ENCODE peak calls at places on chromosomes 6 and 20, in five cellular contexts. One of them, this sample, is unnamed.

GRCh38 chr20:40305303-40305702 is 383.7 kb downstream of the MAFB start:
- DNase-seq in HFF-Myc: no peak
- DNase-seq in GM10248: no peak
- DNase-seq in CD4-positive, alpha-beta T cell: no peak
- DNase-seq in stomach: no peak
- DNase-seq in this sample: no peak

GRCh38 chr6:142913511-142914047 is 31.4 kb downstream of the HIVEP2 start:
- DNase-seq in HFF-Myc: no peak
- DNase-seq in GM10248: peak; percentile 77
- DNase-seq in CD4-positive, alpha-beta T cell: peak; percentile 54
- DNase-seq in stomach: no peak
- DNase-seq in this sample: peak; percentile 52

GRCh38 chr6:166433096-166433495 is 50.4 kb upstream of the MPC1 start:
- DNase-seq in HFF-Myc: no peak
- DNase-seq in GM10248: no peak
- DNase-seq in CD4-positive, alpha-beta T cell: no peak
- DNase-seq in stomach: peak; percentile 18
- DNase-seq in this sample: no peak

GRCh38 chr6:33490198-33490597 is 35.8 kb downstream of the ZBTB9 start:
- DNase-seq in HFF-Myc: no peak
- DNase-seq in GM10248: no peak
- DNase-seq in CD4-positive, alpha-beta T cell: no peak
- DNase-seq in stomach: no peak
- DNase-seq in this sample: no peak

GRCh38 chr20:22577515-22578220 is 6.7 kb downstream of the FOXA2 start:
- DNase-seq in HFF-Myc: no peak
- DNase-seq in GM10248: no peak
- DNase-seq in CD4-positive, alpha-beta T cell: no peak
- DNase-seq in stomach: peak; percentile 73
- DNase-seq in this sample: no peak

GRCh38 chr6:162773996-162774395 is 46.2 kb downstream of the PACRG start:
- DNase-seq in HFF-Myc: no peak
- DNase-seq in GM10248: no peak
- DNase-seq in CD4-positive, alpha-beta T cell: no peak
- DNase-seq in stomach: no peak
- DNase-seq in this sample: no peak

GRCh38 chr6:144216668-144217218 is 66.4 kb downstream of the STX11 start:
- DNase-seq in HFF-Myc: no peak
- DNase-seq in GM10248: peak; percentile 80
- DNase-seq in CD4-positive, alpha-beta T cell: no peak
- DNase-seq in stomach: no peak
- DNase-seq in this sample: no peak

GRCh38 chr6:89082439-89082838 is 1.9 kb downstream of the PNRC1 start:
- DNase-seq in HFF-Myc: no peak
- DNase-seq in GM10248: no peak
- DNase-seq in CD4-positive, alpha-beta T cell: no peak
- DNase-seq in stomach: no peak
- DNase-seq in this sample: no peak

GRCh38 chr6:85792278-85792677 is 149.6 kb upstream of the SYNCRIP start:
- DNase-seq in HFF-Myc: no peak
- DNase-seq in GM10248: no peak
- DNase-seq in CD4-positive, alpha-beta T cell: no peak
- DNase-seq in stomach: no peak
- DNase-seq in this sample: no peak

GRCh38 chr20:61253264-61253639 is 1.2 kb downstream of the CDH4 start:
- DNase-seq in HFF-Myc: no peak
- DNase-seq in GM10248: no peak
- DNase-seq in CD4-positive, alpha-beta T cell: no peak
- DNase-seq in stomach: no peak
- DNase-seq in this sample: no peak

GRCh38 chr6:13454286-13455221 is 32.8 kb downstream of the GFOD1 start:
- DNase-seq in HFF-Myc: no peak
- DNase-seq in GM10248: no peak
- DNase-seq in CD4-positive, alpha-beta T cell: peak; percentile 25
- DNase-seq in stomach: peak; percentile 32
- DNase-seq in this sample: peak; percentile 37
- TF ChIP-seq CTCF in HFF-Myc: no peak
- TF ChIP-seq CTCF in GM10248: peak; percentile 50
- TF ChIP-seq CTCF in CD4-positive, alpha-beta T cell: peak; percentile 57
- TF ChIP-seq CTCF in stomach: no peak
- TF ChIP-seq CTCF in this sample: no peak

GRCh38 chr20:56202493-56203077 is 45.9 kb upstream of the MC3R start:
- DNase-seq in HFF-Myc: no peak
- DNase-seq in GM10248: no peak
- DNase-seq in CD4-positive, alpha-beta T cell: no peak
- DNase-seq in stomach: no peak
- DNase-seq in this sample: no peak
- TF ChIP-seq CTCF in HFF-Myc: peak; percentile 26
- TF ChIP-seq CTCF in GM10248: peak; percentile 27
- TF ChIP-seq CTCF in CD4-positive, alpha-beta T cell: no peak
- TF ChIP-seq CTCF in stomach: no peak
- TF ChIP-seq CTCF in this sample: no peak

GRCh38 chr6:28580484-28580883 is 54.8 kb downstream of the GPX5 start:
- DNase-seq in HFF-Myc: no peak
- DNase-seq in GM10248: no peak
- DNase-seq in CD4-positive, alpha-beta T cell: no peak
- DNase-seq in stomach: no peak
- DNase-seq in this sample: no peak
- TF ChIP-seq CTCF in HFF-Myc: no peak
- TF ChIP-seq CTCF in GM10248: no peak
- TF ChIP-seq CTCF in CD4-positive, alpha-beta T cell: peak; percentile 21
- TF ChIP-seq CTCF in stomach: no peak
- TF ChIP-seq CTCF in this sample: no peak

GRCh38 chr6:156406099-156406498 is 371.1 kb upstream of the ARID1B start:
- DNase-seq in HFF-Myc: no peak
- DNase-seq in GM10248: no peak
- DNase-seq in CD4-positive, alpha-beta T cell: no peak
- DNase-seq in stomach: no peak
- DNase-seq in this sample: no peak

GRCh38 chr6:156406688-156407087 is 370.5 kb upstream of the ARID1B start:
- DNase-seq in HFF-Myc: no peak
- DNase-seq in GM10248: no peak
- DNase-seq in CD4-positive, alpha-beta T cell: no peak
- DNase-seq in stomach: no peak
- DNase-seq in this sample: no peak

GRCh38 chr6:156407334-156407733 is 369.8 kb upstream of the ARID1B start:
- DNase-seq in HFF-Myc: no peak
- DNase-seq in GM10248: no peak
- DNase-seq in CD4-positive, alpha-beta T cell: no peak
- DNase-seq in stomach: no peak
- DNase-seq in this sample: no peak

GRCh38 chr6:156413156-156413555 is 364.0 kb upstream of the ARID1B start:
- DNase-seq in HFF-Myc: no peak
- DNase-seq in GM10248: no peak
- DNase-seq in CD4-positive, alpha-beta T cell: no peak
- DNase-seq in stomach: no peak
- DNase-seq in this sample: no peak

DNA sequence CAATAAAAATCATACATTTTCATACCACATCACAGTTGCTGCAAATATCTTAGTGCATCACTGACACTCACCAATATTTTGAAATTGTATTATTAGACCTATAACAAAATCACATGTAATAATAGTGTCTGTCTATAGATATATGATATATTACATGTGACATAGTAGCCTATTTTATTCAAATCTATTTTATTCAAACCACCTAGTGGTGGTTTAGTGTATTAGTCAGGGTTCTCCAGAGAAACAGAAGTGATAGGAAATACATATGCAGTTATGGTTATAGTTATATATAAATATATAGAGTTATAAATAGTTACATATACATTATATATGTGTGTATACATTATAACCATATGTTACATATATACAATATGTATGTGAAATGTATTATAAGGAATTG is 366.5 kb upstream of the ARID1B start:
- DNase-seq in HFF-Myc: no peak
- DNase-seq in GM10248: no peak
- DNase-seq in CD4-positive, alpha-beta T cell: no peak
- DNase-seq in stomach: no peak
- DNase-seq in this sample: no peak
- TF ChIP-seq CTCF in HFF-Myc: no peak
- TF ChIP-seq CTCF in GM10248: no peak
- TF ChIP-seq CTCF in CD4-positive, alpha-beta T cell: peak; percentile 39
- TF ChIP-seq CTCF in stomach: no peak
- TF ChIP-seq CTCF in this sample: no peak

GRCh38 chr20:18259730-18260129 is 28.6 kb upstream of the ZNF133 start:
- DNase-seq in HFF-Myc: no peak
- DNase-seq in GM10248: no peak
- DNase-seq in CD4-positive, alpha-beta T cell: no peak
- DNase-seq in stomach: no peak
- DNase-seq in this sample: no peak
- TF ChIP-seq CTCF in HFF-Myc: no peak
- TF ChIP-seq CTCF in GM10248: no peak
- TF ChIP-seq CTCF in CD4-positive, alpha-beta T cell: no peak
- TF ChIP-seq CTCF in stomach: no peak
- TF ChIP-seq CTCF in this sample: no peak

GRCh38 chr6:79869600-79870084 is 77.7 kb downstream of the ELOVL4 start:
- DNase-seq in HFF-Myc: peak; percentile 33
- DNase-seq in GM10248: peak; percentile 87
- DNase-seq in CD4-positive, alpha-beta T cell: peak; percentile 67
- DNase-seq in stomach: peak; percentile 87
- DNase-seq in this sample: peak; percentile 65
- TF ChIP-seq CTCF in HFF-Myc: peak; percentile 92
- TF ChIP-seq CTCF in GM10248: peak; percentile 94
- TF ChIP-seq CTCF in CD4-positive, alpha-beta T cell: peak; percentile 97
- TF ChIP-seq CTCF in stomach: peak; percentile 91
- TF ChIP-seq CTCF in this sample: peak; percentile 71

DNA sequence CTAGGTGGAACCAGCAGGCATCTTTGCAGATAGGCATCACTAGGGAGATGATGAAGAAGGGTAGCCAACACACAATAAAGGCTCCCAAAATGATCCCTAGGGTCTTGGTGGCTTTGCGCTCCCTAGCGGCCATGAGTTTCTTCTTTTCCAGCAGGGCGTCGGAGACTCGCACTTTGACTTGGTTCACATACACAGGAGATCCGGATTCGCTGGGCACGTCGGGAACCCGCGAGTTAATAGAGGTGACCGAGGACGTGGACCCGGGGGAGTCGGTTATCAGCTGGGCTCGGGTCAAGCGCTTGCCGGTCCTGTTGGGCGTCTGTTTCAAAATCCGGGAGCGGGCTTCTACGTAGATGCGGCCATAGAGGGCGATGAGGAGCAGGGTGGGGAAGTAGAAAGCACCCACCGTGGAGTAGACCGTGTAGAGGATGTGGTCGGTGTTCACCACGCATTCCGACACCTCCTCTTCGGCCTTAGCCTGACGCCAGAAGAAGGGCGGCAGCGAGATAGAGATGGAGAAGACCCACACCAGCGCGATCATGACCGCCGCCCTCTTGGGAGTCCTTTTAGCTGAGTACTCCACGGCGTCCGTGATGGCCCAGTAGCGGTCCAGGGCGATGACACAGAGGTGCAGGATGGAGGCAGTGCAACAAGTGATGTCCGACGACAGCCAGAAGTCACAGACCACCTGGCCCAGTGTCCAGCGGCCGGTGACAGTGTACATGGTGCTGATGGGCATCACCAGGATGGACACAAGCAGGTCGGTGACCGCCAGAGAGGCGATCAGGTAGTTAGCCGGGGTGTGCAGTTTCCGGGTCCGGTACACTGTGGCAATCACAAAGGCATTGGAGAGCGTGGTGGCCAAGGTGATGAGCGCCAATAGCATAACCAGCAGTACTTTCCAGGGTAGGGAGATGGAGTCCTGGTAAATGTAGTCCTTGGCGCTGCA is 658 bp downstream of the HTR1B start:
- DNase-seq in HFF-Myc: no peak
- DNase-seq in GM10248: no peak
- DNase-seq in CD4-positive, alpha-beta T cell: no peak
- DNase-seq in stomach: peak; percentile 28
- DNase-seq in this sample: no peak
- TF ChIP-seq CTCF in HFF-Myc: peak; percentile 22
- TF ChIP-seq CTCF in GM10248: no peak
- TF ChIP-seq CTCF in CD4-positive, alpha-beta T cell: no peak
- TF ChIP-seq CTCF in stomach: peak; percentile 38
- TF ChIP-seq CTCF in this sample: no peak

GRCh38 chr6:50056242-50056641 is 6.5 kb upstream of the DEFB112 start:
- DNase-seq in HFF-Myc: no peak
- DNase-seq in GM10248: no peak
- DNase-seq in CD4-positive, alpha-beta T cell: no peak
- DNase-seq in stomach: no peak
- DNase-seq in this sample: no peak

GRCh38 chr6:50062051-50062450 is 12.3 kb upstream of the DEFB112 start:
- DNase-seq in HFF-Myc: no peak
- DNase-seq in GM10248: no peak
- DNase-seq in CD4-positive, alpha-beta T cell: no peak
- DNase-seq in stomach: no peak
- DNase-seq in this sample: no peak
- TF ChIP-seq CTCF in HFF-Myc: peak; percentile 11
- TF ChIP-seq CTCF in GM10248: peak; percentile 27
- TF ChIP-seq CTCF in CD4-positive, alpha-beta T cell: no peak
- TF ChIP-seq CTCF in stomach: no peak
- TF ChIP-seq CTCF in this sample: no peak

GRCh38 chr6:26019261-26019845 is 56.8 kb downstream of the TRIM38 start:
- DNase-seq in HFF-Myc: no peak
- DNase-seq in GM10248: no peak
- DNase-seq in CD4-positive, alpha-beta T cell: no peak
- DNase-seq in stomach: no peak
- DNase-seq in this sample: no peak

GRCh38 chr6:26020291-26020982 is 57.8 kb downstream of the TRIM38 start:
- DNase-seq in HFF-Myc: peak; percentile 97
- DNase-seq in GM10248: peak; percentile 83
- DNase-seq in CD4-positive, alpha-beta T cell: peak; percentile 80
- DNase-seq in stomach: peak; percentile 88
- DNase-seq in this sample: peak; percentile 71

GRCh38 chr6:26017567-26017966 is 55.0 kb downstream of the TRIM38 start:
- DNase-seq in HFF-Myc: peak; percentile 84
- DNase-seq in GM10248: no peak
- DNase-seq in CD4-positive, alpha-beta T cell: peak; percentile 41
- DNase-seq in stomach: peak; percentile 56
- DNase-seq in this sample: peak; percentile 29

GRCh38 chr6:26020983-26021349 is 58.4 kb downstream of the TRIM38 start:
- DNase-seq in HFF-Myc: no peak
- DNase-seq in GM10248: no peak
- DNase-seq in CD4-positive, alpha-beta T cell: peak; percentile 53
- DNase-seq in stomach: peak; percentile 64
- DNase-seq in this sample: peak; percentile 51

GRCh38 chr6:26016326-26017275 is 54.0 kb downstream of the TRIM38 start:
- DNase-seq in HFF-Myc: no peak
- DNase-seq in GM10248: no peak
- DNase-seq in CD4-positive, alpha-beta T cell: no peak
- DNase-seq in stomach: no peak
- DNase-seq in this sample: no peak
- TF ChIP-seq CTCF in HFF-Myc: no peak
- TF ChIP-seq CTCF in GM10248: no peak
- TF ChIP-seq CTCF in CD4-positive, alpha-beta T cell: no peak
- TF ChIP-seq CTCF in stomach: no peak
- TF ChIP-seq CTCF in this sample: no peak